ENCODE peak calls at places on chromosomes 2 and 18, in five cellular contexts. L is stimulated activated CD4-positive, alpha-beta T cell treated with anti-CD3 and anti-CD28 coated beads, Interleukin-1b, Interleukin-23, amount 100 ng/mL, for 24 hours; Y is left ventricle myocardium inferior; E is SIG-M5; Z is cardiac fibroblast. I is an unnamed sample.
A peak's percentile ranks its signal among the peaks of the same experiment; 100 is the strongest.

GRCh38 chr2:132387126-132387525 is 29.5 kb upstream of the GPR39 start:
- DNase-seq in L (no peak), Y (no peak), E (no peak), Z (no peak), I (no peak)

GRCh38 chr2:179129574-179130238 is 79.8 kb upstream of the CCDC141 start:
- DNase-seq in L (no peak), Y (no peak), E (no peak), Z (peak; percentile 32), I (no peak)

GRCh38 chr2:111231532-111232252 is 111.0 kb downstream of the BCL2L11 start:
- DNase-seq in L (no peak), Y (no peak), E (no peak), Z (no peak), I (no peak)

GRCh38 chr2:101002562-101003277 is 631 bp downstream of the RPL31 start:
- DNase-seq in L (no peak), Y (no peak), E (no peak), Z (peak; percentile 13), I (no peak)

GRCh38 chr2:49583010-49583409 is 428.7 kb upstream of the FSHR start:
- DNase-seq in L (no peak), Y (no peak), E (no peak), Z (no peak), I (no peak)

GRCh38 chr2:46846454-46846990 is 69.1 kb downstream of the MCFD2 start:
- DNase-seq in L (no peak), Y (no peak), E (no peak), Z (peak; percentile 54), I (no peak)

GRCh38 chr2:212998629-212999359 is 152.6 kb downstream of the IKZF2 start:
- DNase-seq in L (no peak), Y (no peak), E (no peak), Z (peak; percentile 42), I (no peak)

GRCh38 chr18:23588836-23589560 is 2.7 kb upstream of the NPC1 start:
- DNase-seq in L (no peak), Y (no peak), E (no peak), Z (peak; percentile 54), I (no peak)

GRCh38 chr2:71784734-71785549 is 331.6 kb downstream of the DYSF start:
- DNase-seq in L (no peak), Y (no peak), E (no peak), Z (no peak), I (no peak)

GRCh38 chr2:233124449-233125080 is 64.4 kb downstream of the INPP5D start:
- DNase-seq in L (no peak), Y (no peak), E (no peak), Z (no peak), I (peak; percentile 23)

GRCh38 chr2:47346107-47346506 is 56.8 kb upstream of the MSH2 start:
- DNase-seq in L (no peak), Y (no peak), E (no peak), Z (no peak), I (no peak)

GRCh38 chr2:226995625-226996041 is 159.8 kb downstream of the RHBDD1 start:
- DNase-seq in L (no peak), Y (peak; percentile 29), E (no peak), Z (peak; percentile 76), I (no peak)

GRCh38 chr2:165471349-165471975 is 2.0 kb downstream of the CSRNP3 start:
- DNase-seq in L (no peak), Y (no peak), E (no peak), Z (peak; percentile 56), I (no peak)

GRCh38 chr18:32549248-32549842 is 78.7 kb upstream of the GAREM1 start:
- DNase-seq in L (no peak), Y (peak; percentile 17), E (no peak), Z (peak; percentile 67), I (no peak)

GRCh38 chr2:53632714-53633113 is 134.9 kb upstream of the CHAC2 start:
- DNase-seq in L (no peak), Y (no peak), E (no peak), Z (peak; percentile 23), I (no peak)

GRCh38 chr2:129061079-129061785 is 742.6 kb upstream of the HS6ST1 start:
- DNase-seq in L (no peak), Y (no peak), E (no peak), Z (peak; percentile 86), I (peak; percentile 13)

GRCh38 chr2:924202-924601 is 26.4 kb upstream of the SNTG2 start:
- DNase-seq in L (no peak), Y (no peak), E (no peak), Z (no peak), I (no peak)

GRCh38 chr18:48138211-48138610 is 207.8 kb upstream of the SMAD2 start:
- DNase-seq in L (no peak), Y (no peak), E (no peak), Z (no peak), I (no peak)

GRCh38 chr2:83471708-83472107 is 987.4 kb downstream of the SUCLG1 start:
- DNase-seq in L (no peak), Y (no peak), E (no peak), Z (no peak), I (no peak)

GRCh38 chr2:171568085-171568484 is 45.8 kb downstream of the CYBRD1 start:
- DNase-seq in L (no peak), Y (no peak), E (no peak), Z (peak; percentile 18), I (no peak)

GRCh38 chr2:44936275-44936674 is 5.2 kb upstream of the SIX3 start:
- DNase-seq in L (no peak), Y (no peak), E (no peak), Z (no peak), I (no peak)

GRCh38 chr2:174038472-174038871 is 73.3 kb upstream of the SP3 start:
- DNase-seq in L (no peak), Y (no peak), E (peak; percentile 16), Z (no peak), I (peak; percentile 16)

GRCh38 chr2:186882511-186883071 is 33.6 kb upstream of the ZSWIM2 start:
- DNase-seq in L (no peak), Y (no peak), E (no peak), Z (peak; percentile 43), I (no peak)

GRCh38 chr2:60614319-60614718 is 60.9 kb upstream of the BCL11A start:
- DNase-seq in L (no peak), Y (no peak), E (no peak), Z (no peak), I (no peak)

GRCh38 chr18:57802166-57802868 is 798 bp downstream of the ATP8B1 start:
- DNase-seq in L (no peak), Y (no peak), E (no peak), Z (no peak), I (no peak)

GRCh38 chr2:222179592-222179991 is 119.2 kb downstream of the PAX3 start:
- DNase-seq in L (no peak), Y (no peak), E (no peak), Z (no peak), I (no peak)

GRCh38 chr18:42922363-42922762 is 193.1 kb downstream of the RIT2 start:
- DNase-seq in L (no peak), Y (no peak), E (no peak), Z (no peak), I (no peak)

GRCh38 chr2:127308586-127309138 is 14.7 kb upstream of the ERCC3 start:
- DNase-seq in L (no peak), Y (no peak), E (no peak), Z (no peak), I (no peak)

I was measured in HL-60.